ENCODE peak calls at places on chromosomes 13 and 19, in four cellular contexts. One of them, this sample, is unnamed.

GRCh38 chr13:43006893-43007631 is 15.0 kb upstream of the EPSTI1 start:
- DNase-seq in activated T-helper 2 cell treated with anti-CD3 and anti-CD28 coated beads, Interferon-gamma antibody, Interleukin-2, Interleukin-4, amounts not matched to agents 10 μg/mL and 5 μg/mL and 100 μg/mL, durations not matched to agents 14 hours and 24 hours and 36 hours: no peak
- DNase-seq in AG08395: no peak
- DNase-seq in Calu3: no peak
- DNase-seq in this sample: no peak

GRCh38 chr13:89061821-89062220 is 1390.7 kb downstream of the SLITRK5 start:
- DNase-seq in AG08395: no peak
- DNase-seq in activated T-helper 2 cell treated with anti-CD3 and anti-CD28 coated beads, Interferon-gamma antibody, Interleukin-2, Interleukin-4, amounts not matched to agents 10 μg/mL and 5 μg/mL and 100 μg/mL, durations not matched to agents 14 hours and 24 hours and 36 hours: no peak
- DNase-seq in Calu3: no peak
- DNase-seq in this sample: no peak

GRCh38 chr13:102817907-102818306 is 19.0 kb downstream of the BIVM start:
- DNase-seq in AG08395: no peak
- DNase-seq in activated T-helper 2 cell treated with anti-CD3 and anti-CD28 coated beads, Interferon-gamma antibody, Interleukin-2, Interleukin-4, amounts not matched to agents 10 μg/mL and 5 μg/mL and 100 μg/mL, durations not matched to agents 14 hours and 24 hours and 36 hours: no peak
- DNase-seq in Calu3: no peak
- DNase-seq in this sample: no peak

GRCh38 chr19:343941-344624 is 513 bp downstream of the MIER2 start:
- DNase-seq in activated T-helper 2 cell treated with anti-CD3 and anti-CD28 coated beads, Interferon-gamma antibody, Interleukin-2, Interleukin-4, amounts not matched to agents 10 μg/mL and 5 μg/mL and 100 μg/mL, durations not matched to agents 14 hours and 24 hours and 36 hours: no peak
- DNase-seq in AG08395: peak
- DNase-seq in Calu3: peak
- DNase-seq in this sample: peak

GRCh38 chr13:108213946-108214345 is 1.4 kb downstream of the LIG4 start:
- DNase-seq in activated T-helper 2 cell treated with anti-CD3 and anti-CD28 coated beads, Interferon-gamma antibody, Interleukin-2, Interleukin-4, amounts not matched to agents 10 μg/mL and 5 μg/mL and 100 μg/mL, durations not matched to agents 14 hours and 24 hours and 36 hours: no peak
- DNase-seq in Calu3: no peak
- DNase-seq in AG08395: no peak
- DNase-seq in this sample: no peak

GRCh38 chr19:45569619-45570421 is 14.8 kb downstream of the OPA3 start:
- DNase-seq in AG08395: peak
- DNase-seq in Calu3: peak
- DNase-seq in activated T-helper 2 cell treated with anti-CD3 and anti-CD28 coated beads, Interferon-gamma antibody, Interleukin-2, Interleukin-4, amounts not matched to agents 10 μg/mL and 5 μg/mL and 100 μg/mL, durations not matched to agents 14 hours and 24 hours and 36 hours: peak
- DNase-seq in this sample: peak

GRCh38 chr19:50669319-50670101 is 20.3 kb downstream of the C19orf81 start:
- DNase-seq in activated T-helper 2 cell treated with anti-CD3 and anti-CD28 coated beads, Interferon-gamma antibody, Interleukin-2, Interleukin-4, amounts not matched to agents 10 μg/mL and 5 μg/mL and 100 μg/mL, durations not matched to agents 14 hours and 24 hours and 36 hours: peak
- DNase-seq in AG08395: peak
- DNase-seq in Calu3: peak
- DNase-seq in this sample: peak

GRCh38 chr13:31774186-31774585 is 34.9 kb downstream of the RXFP2 start:
- DNase-seq in Calu3: no peak
- DNase-seq in activated T-helper 2 cell treated with anti-CD3 and anti-CD28 coated beads, Interferon-gamma antibody, Interleukin-2, Interleukin-4, amounts not matched to agents 10 μg/mL and 5 μg/mL and 100 μg/mL, durations not matched to agents 14 hours and 24 hours and 36 hours: no peak
- DNase-seq in AG08395: no peak
- DNase-seq in this sample: no peak

GRCh38 chr13:50243926-50244325 is 228.7 kb downstream of the KCNRG start:
- DNase-seq in Calu3: no peak
- DNase-seq in AG08395: no peak
- DNase-seq in activated T-helper 2 cell treated with anti-CD3 and anti-CD28 coated beads, Interferon-gamma antibody, Interleukin-2, Interleukin-4, amounts not matched to agents 10 μg/mL and 5 μg/mL and 100 μg/mL, durations not matched to agents 14 hours and 24 hours and 36 hours: no peak
- DNase-seq in this sample: no peak

GRCh38 chr13:97356592-97356991 is 77.4 kb upstream of the RAP2A start:
- DNase-seq in activated T-helper 2 cell treated with anti-CD3 and anti-CD28 coated beads, Interferon-gamma antibody, Interleukin-2, Interleukin-4, amounts not matched to agents 10 μg/mL and 5 μg/mL and 100 μg/mL, durations not matched to agents 14 hours and 24 hours and 36 hours: no peak
- DNase-seq in Calu3: no peak
- DNase-seq in AG08395: no peak
- DNase-seq in this sample: no peak

GRCh38 chr19:44696939-44697669 is 1.8 kb upstream of the CEACAM16 start:
- DNase-seq in Calu3: no peak
- DNase-seq in activated T-helper 2 cell treated with anti-CD3 and anti-CD28 coated beads, Interferon-gamma antibody, Interleukin-2, Interleukin-4, amounts not matched to agents 10 μg/mL and 5 μg/mL and 100 μg/mL, durations not matched to agents 14 hours and 24 hours and 36 hours: no peak
- DNase-seq in AG08395: no peak
- DNase-seq in this sample: no peak

GRCh38 chr13:25463496-25463895 is 91.7 kb downstream of the ATP8A2 start:
- DNase-seq in activated T-helper 2 cell treated with anti-CD3 and anti-CD28 coated beads, Interferon-gamma antibody, Interleukin-2, Interleukin-4, amounts not matched to agents 10 μg/mL and 5 μg/mL and 100 μg/mL, durations not matched to agents 14 hours and 24 hours and 36 hours: no peak
- DNase-seq in AG08395: no peak
- DNase-seq in Calu3: no peak
- DNase-seq in this sample: no peak

GRCh38 chr19:7213628-7214328 is 80.4 kb downstream of the INSR start:
- DNase-seq in AG08395: no peak
- DNase-seq in activated T-helper 2 cell treated with anti-CD3 and anti-CD28 coated beads, Interferon-gamma antibody, Interleukin-2, Interleukin-4, amounts not matched to agents 10 μg/mL and 5 μg/mL and 100 μg/mL, durations not matched to agents 14 hours and 24 hours and 36 hours: no peak
- DNase-seq in Calu3: no peak
- DNase-seq in this sample: no peak

GRCh38 chr13:98214008-98214643 is 37.1 kb upstream of the RNF113B start:
- DNase-seq in Calu3: no peak
- DNase-seq in activated T-helper 2 cell treated with anti-CD3 and anti-CD28 coated beads, Interferon-gamma antibody, Interleukin-2, Interleukin-4, amounts not matched to agents 10 μg/mL and 5 μg/mL and 100 μg/mL, durations not matched to agents 14 hours and 24 hours and 36 hours: no peak
- DNase-seq in AG08395: peak
- DNase-seq in this sample: no peak

GRCh38 chr13:51942189-51942588 is 69.1 kb downstream of the ATP7B start:
- DNase-seq in activated T-helper 2 cell treated with anti-CD3 and anti-CD28 coated beads, Interferon-gamma antibody, Interleukin-2, Interleukin-4, amounts not matched to agents 10 μg/mL and 5 μg/mL and 100 μg/mL, durations not matched to agents 14 hours and 24 hours and 36 hours: peak
- DNase-seq in Calu3: peak
- DNase-seq in AG08395: no peak
- DNase-seq in this sample: no peak

This sample was measured in stimulated activated naive CD8-positive, alpha-beta T cell treated with anti-CD3 and anti-CD28 coated beads, Interleukin-15, amount 100 ng/mL, for 72 hours.